ENCODE peak calls at places on chromosomes 13 and 19, in eight cellular contexts. J is HL-60; Z is CD4-positive, alpha-beta T cell; E is IMR-90; F is GM20000; I is breast epithelium; R is astrocyte of the spinal cord; X is cardiac fibroblast. L is an unnamed sample.
A peak's percentile ranks its signal among the peaks of the same experiment; 100 is the strongest.

GRCh38 chr13:76086729-76087128 is 450.6 kb downstream of the LMO7 start:
- DNase-seq in I (no peak), X (no peak), E (no peak), R (no peak), Z (no peak), J (no peak), F (no peak), L (no peak)

GRCh38 chr19:4557186-4557970 is 2.1 kb downstream of the SEMA6B start:
- DNase-seq in J (peak; percentile 38), X (no peak), I (no peak), F (no peak), E (no peak), Z (no peak), R (no peak), L (no peak)

GRCh38 chr13:79485014-79485441 is 4.1 kb downstream of the NDFIP2 start:
- DNase-seq in F (no peak), Z (no peak), X (peak; percentile 88), J (peak; percentile 78), I (no peak), E (peak; percentile 83), R (peak; percentile 86), L (no peak)

GRCh38 chr19:20318616-20319015 is 151.6 kb downstream of the ZNF486 start:
- DNase-seq in R (no peak), E (no peak), F (no peak), Z (no peak), J (no peak), I (no peak), X (no peak), L (no peak)

GRCh38 chr13:97211357-97211756 is 10.8 kb upstream of the MBNL2 start:
- DNase-seq in E (peak; percentile 48), R (peak; percentile 37), F (no peak), J (no peak), I (no peak), X (no peak), Z (no peak), L (no peak)

GRCh38 chr19:18437481-18438330 is at the start of gene ISYNA1:
- DNase-seq in J (no peak), I (no peak), X (peak; percentile 15), E (peak; percentile 20), F (peak; percentile 85), Z (no peak), R (peak; percentile 58), L (no peak)

GRCh38 chr13:25494708-25495411 is 123.1 kb downstream of the ATP8A2 start:
- DNase-seq in J (no peak), X (no peak), F (no peak), I (no peak), E (no peak), Z (no peak), R (no peak), L (no peak)

GRCh38 chr19:18224525-18225354 is 1.5 kb downstream of the PDE4C start:
- DNase-seq in I (peak; percentile 99), R (peak; percentile 99), E (peak; percentile 99), Z (peak; percentile 80), X (peak; percentile 99), J (peak; percentile 93), F (peak; percentile 99), L (peak; percentile 98)

GRCh38 chr13:32932376-32932775 is 83.8 kb upstream of the KL start:
- DNase-seq in X (peak; percentile 43), J (no peak), F (no peak), Z (no peak), E (no peak), R (no peak), I (no peak), L (no peak)

GRCh38 chr19:4399871-4400768 is at the start of gene SH3GL1:
- DNase-seq in Z (peak; percentile 93), X (peak; percentile 96), I (peak; percentile 95), R (peak; percentile 92), J (peak; percentile 93), F (peak; percentile 96), E (peak; percentile 88), L (peak; percentile 95)

GRCh38 chr19:51450730-51451307 is 7.4 kb downstream of the SIGLEC8 start:
- DNase-seq in E (no peak), I (no peak), J (no peak), R (no peak), X (no peak), Z (no peak), F (no peak), L (no peak)

GRCh38 chr19:40686882-40687524 is 3.4 kb downstream of the NUMBL start:
- DNase-seq in J (no peak), E (no peak), F (no peak), I (no peak), R (no peak), X (no peak), Z (no peak), L (no peak)

GRCh38 chr13:110409581-110409992 is 102.5 kb downstream of the COL4A2 start:
- DNase-seq in I (no peak), J (no peak), E (peak; percentile 68), Z (no peak), X (peak; percentile 90), F (no peak), R (peak; percentile 94), L (no peak)

GRCh38 chr13:29522044-29522685 is 73.3 kb downstream of the SLC7A1 start:
- DNase-seq in F (no peak), E (peak; percentile 61), Z (no peak), R (peak; percentile 96), X (peak; percentile 99), J (no peak), I (no peak), L (no peak)
- TF ChIP-seq CTCF in F (no peak), E (no peak), Z (no peak), R (no peak), X (no peak), J (no peak), I (no peak), L (no peak)

GRCh38 chr13:91072511-91072910 is 275.0 kb upstream of the MIR17HG start:
- DNase-seq in J (peak; percentile 19), I (no peak), Z (no peak), X (no peak), F (no peak), R (no peak), E (no peak), L (no peak)

GRCh38 chr13:91079190-91079589 is 268.3 kb upstream of the MIR17HG start:
- DNase-seq in F (no peak), E (no peak), I (no peak), X (no peak), Z (no peak), J (no peak), R (no peak), L (no peak)

GRCh38 chr13:91078093-91078679 is 269.3 kb upstream of the MIR17HG start:
- DNase-seq in E (no peak), F (peak; percentile 13), R (peak; percentile 22), X (peak; percentile 3), I (no peak), J (no peak), Z (no peak), L (no peak)
- TF ChIP-seq CTCF in E (no peak), F (no peak), R (peak; percentile 33), X (no peak), I (no peak), J (no peak), Z (no peak), L (no peak)

GRCh38 chr13:40586886-40587285 is 79.6 kb downstream of the FOXO1 start:
- DNase-seq in X (no peak), R (no peak), F (no peak), Z (no peak), E (no peak), J (no peak), I (no peak), L (no peak)
- TF ChIP-seq CTCF in X (peak; percentile 15), R (no peak), F (no peak), Z (no peak), E (no peak), J (no peak), I (no peak), L (no peak)

GRCh38 chr13:37870895-37871550 is 1.5 kb upstream of the TRPC4 start:
- DNase-seq in J (no peak), E (peak; percentile 79), R (peak; percentile 88), F (no peak), Z (no peak), X (peak; percentile 78), I (no peak), L (no peak)

GRCh38 chr13:37868691-37869505 is 674 bp downstream of the TRPC4 start:
- DNase-seq in R (peak; percentile 46), F (no peak), J (no peak), I (no peak), Z (no peak), X (peak; percentile 51), E (peak; percentile 50), L (no peak)

GRCh38 chr13:37869756-37870488 is at the start of gene TRPC4:
- DNase-seq in Z (no peak), E (peak; percentile 59), J (no peak), R (peak; percentile 74), F (no peak), X (peak; percentile 82), I (no peak), L (no peak)

GRCh38 chr13:37869506-37869755 is 141 bp downstream of the TRPC4 start:
- DNase-seq in R (no peak), I (no peak), J (no peak), Z (no peak), E (no peak), F (no peak), X (no peak), L (no peak)

GRCh38 chr13:37870489-37870845 is 895 bp upstream of the TRPC4 start:
- DNase-seq in I (no peak), E (no peak), X (no peak), F (no peak), R (no peak), J (no peak), Z (no peak), L (no peak)
- TF ChIP-seq CTCF in I (no peak), E (no peak), X (no peak), F (no peak), R (no peak), J (no peak), Z (no peak), L (no peak)

GRCh38 chr13:41029629-41030028 is 10.5 kb upstream of the ELF1 start:
- DNase-seq in F (no peak), E (no peak), R (no peak), Z (no peak), I (no peak), X (no peak), J (no peak), L (no peak)
- TF ChIP-seq CTCF in F (no peak), E (no peak), R (no peak), Z (peak; percentile 24), I (no peak), X (no peak), J (no peak), L (no peak)

DNA sequence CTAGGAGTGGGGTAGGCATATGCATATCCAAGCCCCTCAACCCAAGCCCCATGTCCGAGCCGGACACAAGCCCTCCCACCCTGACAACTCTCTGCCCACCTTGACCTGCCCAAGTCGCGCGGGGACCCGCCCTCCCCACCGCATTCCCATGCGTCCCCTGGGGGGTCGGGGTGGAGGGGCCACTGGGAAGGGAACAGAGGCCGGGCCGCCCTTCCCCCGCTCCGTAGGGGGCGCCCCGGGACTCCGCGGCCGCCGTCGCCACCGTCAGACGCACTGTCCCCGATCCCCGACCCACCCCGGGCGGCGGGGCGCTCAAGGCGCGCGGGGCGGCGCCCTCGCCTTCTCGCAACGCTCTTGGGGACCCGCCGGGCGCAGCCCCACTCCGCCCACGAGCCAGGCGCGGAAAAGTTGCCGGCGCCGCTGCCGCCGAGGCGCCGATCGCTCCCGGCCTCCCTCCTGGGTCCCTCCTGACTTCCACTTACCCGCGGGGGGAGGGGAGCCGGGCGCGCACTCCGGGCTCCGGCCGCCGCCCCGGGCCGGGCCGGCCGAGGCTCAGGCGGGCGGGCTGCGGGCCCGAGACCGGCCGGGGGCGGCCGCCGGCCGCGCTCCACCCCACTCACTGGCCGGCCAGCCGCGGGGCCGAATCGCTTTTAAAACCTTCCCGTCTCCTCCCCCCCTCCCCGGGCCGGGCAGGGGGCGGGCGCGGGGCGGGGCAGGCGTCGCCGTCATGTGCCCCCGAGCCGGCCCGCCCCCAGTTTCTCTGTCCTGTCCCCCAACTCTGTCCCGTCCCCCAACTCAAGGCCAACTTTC is 34.4 kb upstream of the NANOS3 start:
- DNase-seq in F (peak; percentile 92), R (peak; percentile 80), E (peak; percentile 65), Z (no peak), I (peak; percentile 89), J (peak; percentile 68), X (peak; percentile 77), L (peak; percentile 88)
- TF ChIP-seq CTCF in F (peak; percentile 3), R (no peak), E (no peak), Z (no peak), I (no peak), J (no peak), X (no peak), L (no peak)

L was measured in CD14-positive monocyte.